ENCODE peak calls at places on chromosome 7, in ten cellular contexts. One of them, this sample, is unnamed.

GRCh38 chr7:36875794-36876193 is 151.5 kb upstream of the AOAH start:
- DNase-seq in tibial artery: no peak
- DNase-seq in HL-60: no peak
- DNase-seq in brain microvascular endothelial cell: no peak
- DNase-seq in CD8-positive, alpha-beta T cell: no peak
- DNase-seq in AG09309: no peak
- DNase-seq in neuronal stem cell: peak; percentile 21
- DNase-seq in AG10803: no peak
- DNase-seq in thoracic aorta: no peak
- DNase-seq in bronchial epithelial cell: no peak
- DNase-seq in this sample: no peak

GRCh38 chr7:26655761-26656160 is 208.6 kb downstream of the SKAP2 start:
- DNase-seq in HL-60: no peak
- DNase-seq in brain microvascular endothelial cell: no peak
- DNase-seq in neuronal stem cell: no peak
- DNase-seq in bronchial epithelial cell: no peak
- DNase-seq in thoracic aorta: no peak
- DNase-seq in tibial artery: no peak
- DNase-seq in AG09309: no peak
- DNase-seq in AG10803: no peak
- DNase-seq in CD8-positive, alpha-beta T cell: no peak
- DNase-seq in this sample: no peak

GRCh38 chr7:90582164-90582563 is 14.0 kb upstream of the CDK14 start:
- DNase-seq in brain microvascular endothelial cell: no peak
- DNase-seq in bronchial epithelial cell: peak; percentile 79
- DNase-seq in neuronal stem cell: no peak
- DNase-seq in CD8-positive, alpha-beta T cell: no peak
- DNase-seq in AG09309: no peak
- DNase-seq in thoracic aorta: no peak
- DNase-seq in HL-60: no peak
- DNase-seq in tibial artery: no peak
- DNase-seq in AG10803: no peak
- DNase-seq in this sample: no peak

GRCh38 chr7:64618785-64619456 is 47.0 kb upstream of the ZNF107 start:
- DNase-seq in AG09309: peak; percentile 29
- DNase-seq in AG10803: peak; percentile 39
- DNase-seq in brain microvascular endothelial cell: peak; percentile 47
- DNase-seq in neuronal stem cell: no peak
- DNase-seq in CD8-positive, alpha-beta T cell: no peak
- DNase-seq in thoracic aorta: no peak
- DNase-seq in bronchial epithelial cell: peak; percentile 54
- DNase-seq in tibial artery: no peak
- DNase-seq in HL-60: peak; percentile 61
- DNase-seq in this sample: peak; percentile 79

GRCh38 chr7:134547738-134548054 is 1.2 kb upstream of the AKR1B15 start:
- DNase-seq in HL-60: no peak
- DNase-seq in AG10803: peak; percentile 54
- DNase-seq in AG09309: peak; percentile 18
- DNase-seq in thoracic aorta: no peak
- DNase-seq in bronchial epithelial cell: no peak
- DNase-seq in neuronal stem cell: no peak
- DNase-seq in CD8-positive, alpha-beta T cell: no peak
- DNase-seq in brain microvascular endothelial cell: peak; percentile 65
- DNase-seq in tibial artery: peak; percentile 83
- DNase-seq in this sample: no peak

GRCh38 chr7:112898432-112899290 is 108.5 kb upstream of the TMEM168 start:
- DNase-seq in CD8-positive, alpha-beta T cell: no peak
- DNase-seq in AG09309: peak; percentile 16
- DNase-seq in bronchial epithelial cell: peak; percentile 64
- DNase-seq in tibial artery: no peak
- DNase-seq in thoracic aorta: no peak
- DNase-seq in brain microvascular endothelial cell: peak; percentile 73
- DNase-seq in neuronal stem cell: peak; percentile 27
- DNase-seq in AG10803: peak; percentile 63
- DNase-seq in HL-60: peak; percentile 67
- DNase-seq in this sample: peak; percentile 40

GRCh38 chr7:151086802-151087246 is 549 bp downstream of the AGAP3 start:
- DNase-seq in brain microvascular endothelial cell: no peak
- DNase-seq in bronchial epithelial cell: no peak
- DNase-seq in tibial artery: peak; percentile 75
- DNase-seq in AG10803: no peak
- DNase-seq in thoracic aorta: no peak
- DNase-seq in neuronal stem cell: no peak
- DNase-seq in CD8-positive, alpha-beta T cell: no peak
- DNase-seq in AG09309: no peak
- DNase-seq in HL-60: peak; percentile 22
- DNase-seq in this sample: no peak

GRCh38 chr7:6284055-6284400 is 11.6 kb upstream of the CYTH3 start:
- DNase-seq in bronchial epithelial cell: peak; percentile 67
- DNase-seq in AG09309: no peak
- DNase-seq in neuronal stem cell: no peak
- DNase-seq in tibial artery: peak; percentile 25
- DNase-seq in thoracic aorta: no peak
- DNase-seq in HL-60: no peak
- DNase-seq in AG10803: peak; percentile 76
- DNase-seq in brain microvascular endothelial cell: peak; percentile 80
- DNase-seq in CD8-positive, alpha-beta T cell: no peak
- DNase-seq in this sample: no peak

GRCh38 chr7:155000795-155001194 is 2.1 kb downstream of the PAXIP1 start:
- DNase-seq in tibial artery: no peak
- DNase-seq in AG09309: no peak
- DNase-seq in thoracic aorta: no peak
- DNase-seq in brain microvascular endothelial cell: no peak
- DNase-seq in neuronal stem cell: no peak
- DNase-seq in bronchial epithelial cell: no peak
- DNase-seq in CD8-positive, alpha-beta T cell: no peak
- DNase-seq in AG10803: no peak
- DNase-seq in HL-60: no peak
- DNase-seq in this sample: no peak

GRCh38 chr7:5453566-5454075 is 30.0 kb upstream of the TNRC18 start:
- DNase-seq in thoracic aorta: no peak
- DNase-seq in CD8-positive, alpha-beta T cell: no peak
- DNase-seq in brain microvascular endothelial cell: no peak
- DNase-seq in bronchial epithelial cell: no peak
- DNase-seq in AG09309: no peak
- DNase-seq in HL-60: no peak
- DNase-seq in neuronal stem cell: no peak
- DNase-seq in tibial artery: no peak
- DNase-seq in AG10803: no peak
- DNase-seq in this sample: no peak

GRCh38 chr7:39259391-39260003 is 281.8 kb downstream of the POU6F2 start:
- DNase-seq in AG09309: no peak
- DNase-seq in HL-60: no peak
- DNase-seq in thoracic aorta: no peak
- DNase-seq in AG10803: no peak
- DNase-seq in bronchial epithelial cell: no peak
- DNase-seq in neuronal stem cell: no peak
- DNase-seq in CD8-positive, alpha-beta T cell: no peak
- DNase-seq in brain microvascular endothelial cell: no peak
- DNase-seq in tibial artery: no peak
- DNase-seq in this sample: no peak
- H3K4me3 ChIP-seq in AG09309: no peak overlapping the region
- H3K4me3 ChIP-seq in HL-60: no peak overlapping the region
- H3K4me3 ChIP-seq in thoracic aorta: no peak overlapping the region
- H3K4me3 ChIP-seq in AG10803: no peak overlapping the region
- H3K4me3 ChIP-seq in bronchial epithelial cell: no peak overlapping the region
- H3K4me3 ChIP-seq in neuronal stem cell: peak overlapping the region; percentile 67
- H3K4me3 ChIP-seq in CD8-positive, alpha-beta T cell: no peak overlapping the region
- H3K4me3 ChIP-seq in brain microvascular endothelial cell: no peak overlapping the region
- H3K4me3 ChIP-seq in tibial artery: no peak overlapping the region
- H3K4me3 ChIP-seq in this sample: no peak overlapping the region

DNA sequence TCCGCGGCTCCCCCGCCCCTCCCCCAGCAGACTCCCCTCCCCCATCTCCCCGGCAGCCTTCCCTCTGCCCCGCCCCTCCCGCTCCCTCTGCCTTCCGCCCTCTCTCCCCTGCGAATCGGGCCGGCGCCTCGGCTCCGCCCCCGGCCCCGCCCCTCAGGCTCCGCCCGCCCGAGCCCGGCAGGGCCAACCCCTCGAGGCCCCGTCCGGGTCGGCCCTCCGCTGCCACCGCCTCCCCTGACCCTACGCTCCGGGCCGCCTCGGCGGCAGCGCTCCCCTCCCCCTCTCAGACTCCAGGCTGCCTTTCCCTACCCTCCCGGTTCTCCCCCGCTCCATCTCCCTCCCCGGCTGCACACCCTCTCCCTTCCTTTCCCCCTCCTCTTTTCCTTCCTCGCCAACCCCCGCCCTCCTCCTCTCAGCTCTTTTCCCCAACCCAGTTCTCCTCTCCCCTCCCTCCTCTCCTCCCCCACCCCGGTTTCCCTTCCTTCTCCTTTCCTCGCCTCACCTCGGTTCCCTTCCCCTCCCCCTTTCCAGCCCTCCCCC is 1.6 kb downstream of the ZNF467 start:
- DNase-seq in HL-60: peak; percentile 93
- DNase-seq in brain microvascular endothelial cell: peak; percentile 43
- DNase-seq in thoracic aorta: peak; percentile 38
- DNase-seq in tibial artery: peak; percentile 96
- DNase-seq in AG10803: peak; percentile 78
- DNase-seq in bronchial epithelial cell: peak; percentile 63
- DNase-seq in CD8-positive, alpha-beta T cell: peak; percentile 90
- DNase-seq in AG09309: no peak
- DNase-seq in neuronal stem cell: peak; percentile 95
- DNase-seq in this sample: peak; percentile 69
- H3K4me3 ChIP-seq in HL-60: peak overlapping the region; percentile 66
- H3K4me3 ChIP-seq in brain microvascular endothelial cell: peak overlapping the region; percentile 58
- H3K4me3 ChIP-seq in thoracic aorta: peak overlapping the region; percentile 93
- H3K4me3 ChIP-seq in tibial artery: peak overlapping the region; percentile 56
- H3K4me3 ChIP-seq in AG10803: peak overlapping the region; percentile 70
- H3K4me3 ChIP-seq in bronchial epithelial cell: peak overlapping the region; percentile 62
- H3K4me3 ChIP-seq in CD8-positive, alpha-beta T cell: peak overlapping the region; percentile 66
- H3K4me3 ChIP-seq in AG09309: peak overlapping the region; percentile 58
- H3K4me3 ChIP-seq in neuronal stem cell: peak overlapping the region; percentile 70
- H3K4me3 ChIP-seq in this sample: peak overlapping the region; percentile 62

DNA sequence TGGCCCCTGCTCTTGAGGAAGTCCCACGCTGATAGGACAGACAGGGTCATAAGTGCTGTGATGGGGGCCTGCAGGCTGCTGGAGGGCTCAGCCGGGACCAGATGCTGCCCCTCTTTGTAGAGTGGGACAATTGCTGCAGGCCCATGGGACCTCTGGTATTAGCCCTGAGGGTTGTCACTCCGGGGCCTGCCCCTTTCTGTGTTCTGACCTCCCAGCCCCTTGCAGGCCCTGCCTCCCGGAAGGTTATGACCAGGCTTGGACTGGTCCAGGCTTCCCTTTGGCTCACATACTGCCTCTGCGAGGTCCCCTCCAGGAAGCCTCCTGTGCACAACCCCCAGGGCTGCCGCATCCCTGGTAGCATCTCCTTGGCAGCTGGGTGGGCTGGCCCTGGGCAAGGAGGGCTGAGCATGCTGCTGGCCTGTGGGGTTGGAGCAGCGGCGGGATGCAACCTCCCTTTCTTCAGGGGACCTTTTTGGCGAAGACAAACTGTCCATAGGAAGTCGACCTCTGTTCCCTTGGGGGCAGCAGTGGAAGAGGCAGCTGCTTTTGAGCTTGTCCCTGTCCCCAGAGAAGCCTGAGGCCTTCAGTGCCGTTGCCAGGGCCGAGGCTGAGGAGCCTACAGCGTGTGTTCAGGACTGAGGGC is 8.8 kb downstream of the LIMK1 start:
- DNase-seq in CD8-positive, alpha-beta T cell: no peak
- DNase-seq in bronchial epithelial cell: no peak
- DNase-seq in brain microvascular endothelial cell: no peak
- DNase-seq in tibial artery: no peak
- DNase-seq in AG09309: no peak
- DNase-seq in HL-60: no peak
- DNase-seq in thoracic aorta: no peak
- DNase-seq in neuronal stem cell: no peak
- DNase-seq in AG10803: no peak
- DNase-seq in this sample: no peak
- H3K4me3 ChIP-seq in CD8-positive, alpha-beta T cell: no peak overlapping the region
- H3K4me3 ChIP-seq in bronchial epithelial cell: no peak overlapping the region
- H3K4me3 ChIP-seq in brain microvascular endothelial cell: no peak overlapping the region
- H3K4me3 ChIP-seq in tibial artery: no peak overlapping the region
- H3K4me3 ChIP-seq in AG09309: no peak overlapping the region
- H3K4me3 ChIP-seq in HL-60: no peak overlapping the region
- H3K4me3 ChIP-seq in thoracic aorta: peak overlapping the region; percentile 71
- H3K4me3 ChIP-seq in neuronal stem cell: no peak overlapping the region
- H3K4me3 ChIP-seq in AG10803: no peak overlapping the region
- H3K4me3 ChIP-seq in this sample: no peak overlapping the region

GRCh38 chr7:78022165-78022564 is 223.6 kb downstream of the PHTF2 start:
- DNase-seq in neuronal stem cell: no peak
- DNase-seq in HL-60: no peak
- DNase-seq in tibial artery: no peak
- DNase-seq in CD8-positive, alpha-beta T cell: no peak
- DNase-seq in brain microvascular endothelial cell: no peak
- DNase-seq in bronchial epithelial cell: no peak
- DNase-seq in AG09309: no peak
- DNase-seq in AG10803: no peak
- DNase-seq in thoracic aorta: no peak
- DNase-seq in this sample: no peak

GRCh38 chr7:78018541-78019456 is 220.2 kb downstream of the PHTF2 start:
- DNase-seq in thoracic aorta: peak; percentile 30
- DNase-seq in neuronal stem cell: no peak
- DNase-seq in AG09309: no peak
- DNase-seq in brain microvascular endothelial cell: peak; percentile 14
- DNase-seq in tibial artery: peak; percentile 67
- DNase-seq in AG10803: peak; percentile 54
- DNase-seq in HL-60: no peak
- DNase-seq in CD8-positive, alpha-beta T cell: no peak
- DNase-seq in bronchial epithelial cell: no peak
- DNase-seq in this sample: no peak

GRCh38 chr7:78019457-78020130 is 221.0 kb downstream of the PHTF2 start:
- DNase-seq in brain microvascular endothelial cell: peak; percentile 71
- DNase-seq in thoracic aorta: peak; percentile 89
- DNase-seq in neuronal stem cell: peak; percentile 70
- DNase-seq in tibial artery: peak; percentile 97
- DNase-seq in bronchial epithelial cell: peak; percentile 49
- DNase-seq in AG09309: peak; percentile 46
- DNase-seq in AG10803: peak; percentile 87
- DNase-seq in HL-60: peak; percentile 64
- DNase-seq in CD8-positive, alpha-beta T cell: peak; percentile 67
- DNase-seq in this sample: peak; percentile 49

GRCh38 chr7:78020874-78021249 is 222.3 kb downstream of the PHTF2 start:
- DNase-seq in thoracic aorta: no peak
- DNase-seq in neuronal stem cell: no peak
- DNase-seq in AG10803: peak; percentile 23
- DNase-seq in CD8-positive, alpha-beta T cell: no peak
- DNase-seq in bronchial epithelial cell: no peak
- DNase-seq in HL-60: no peak
- DNase-seq in tibial artery: no peak
- DNase-seq in AG09309: no peak
- DNase-seq in brain microvascular endothelial cell: no peak
- DNase-seq in this sample: no peak

DNA sequence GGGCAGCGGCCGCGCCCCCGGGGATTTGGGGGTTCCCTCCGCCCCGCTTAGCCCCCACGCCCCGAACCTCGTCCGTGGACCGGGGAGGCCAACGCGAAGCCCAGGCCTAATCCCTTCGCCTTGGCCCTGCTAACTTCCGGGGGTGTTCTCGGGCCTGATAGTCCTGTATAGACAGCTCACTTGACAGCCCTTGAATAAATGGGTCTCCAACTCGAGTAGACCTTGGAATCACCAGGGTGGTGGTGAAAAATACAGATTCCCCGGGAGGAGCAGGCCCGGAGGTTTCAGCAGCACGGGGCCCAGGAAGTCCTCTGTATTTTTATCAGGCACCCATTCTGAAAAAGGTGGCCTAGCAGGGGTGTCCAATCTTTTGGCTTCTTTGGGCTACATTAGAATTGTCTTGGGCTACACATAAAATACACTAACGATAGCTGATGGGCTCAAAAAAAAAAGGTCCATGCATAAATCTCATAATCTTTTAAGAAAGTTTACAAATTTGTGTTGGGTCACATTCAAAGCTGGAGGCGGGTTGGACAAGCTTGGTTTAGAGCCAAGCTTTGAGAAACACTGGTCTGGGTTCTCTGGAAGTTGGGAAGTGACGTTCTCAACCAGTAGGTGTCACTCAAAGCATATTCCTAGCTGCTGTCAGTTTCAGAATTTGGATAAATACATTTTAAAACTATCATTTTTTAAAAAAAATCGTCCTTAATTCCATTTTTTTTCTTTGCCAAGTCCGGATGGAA is 221.7 kb downstream of the PHTF2 start:
- DNase-seq in AG10803: peak; percentile 86
- DNase-seq in brain microvascular endothelial cell: peak; percentile 80
- DNase-seq in tibial artery: peak; percentile 78
- DNase-seq in bronchial epithelial cell: peak; percentile 73
- DNase-seq in thoracic aorta: peak; percentile 40
- DNase-seq in CD8-positive, alpha-beta T cell: peak; percentile 52
- DNase-seq in HL-60: peak; percentile 53
- DNase-seq in AG09309: peak; percentile 75
- DNase-seq in neuronal stem cell: peak; percentile 41
- DNase-seq in this sample: peak; percentile 57
- H3K4me3 ChIP-seq in AG10803: peak overlapping the region; percentile 66
- H3K4me3 ChIP-seq in brain microvascular endothelial cell: peak overlapping the region; percentile 63
- H3K4me3 ChIP-seq in tibial artery: peak overlapping the region; percentile 61
- H3K4me3 ChIP-seq in bronchial epithelial cell: peak overlapping the region; percentile 55
- H3K4me3 ChIP-seq in thoracic aorta: peak overlapping the region; percentile 76
- H3K4me3 ChIP-seq in CD8-positive, alpha-beta T cell: peak overlapping the region; percentile 41
- H3K4me3 ChIP-seq in HL-60: peak overlapping the region; percentile 50
- H3K4me3 ChIP-seq in AG09309: peak overlapping the region; percentile 54
- H3K4me3 ChIP-seq in neuronal stem cell: no peak overlapping the region
- H3K4me3 ChIP-seq in this sample: peak overlapping the region; percentile 65

This sample was measured in Jurkat, Clone E6-1.